ENCODE peak calls at places on chromosome 15, in four cellular contexts. J is K562, I is HepG2, T is GM12878. B is an unnamed sample.

GRCh38 chr15:72685925-72686794 is at the start of the genes BBS4 and HIGD2B:
- DNase-seq in T (peak), J (peak), I (peak), B (peak)

GRCh38 chr15:33154366-33155166 is 39.9 kb downstream of the FMN1 start:
- DNase-seq in I (no peak), T (no peak), J (no peak), B (no peak)

GRCh38 chr15:27570746-27571145 is 528.4 kb downstream of the OCA2 start:
- DNase-seq in I (no peak), T (no peak), J (no peak), B (no peak)

GRCh38 chr15:46502668-46503067 is 867.8 kb downstream of the SQOR start:
- DNase-seq in T (no peak), J (no peak), I (peak), B (no peak)

GRCh38 chr15:52661909-52662308 is 17.3 kb downstream of the ATOSA start:
- DNase-seq in I (no peak), T (no peak), J (no peak), B (no peak)

GRCh38 chr15:63047792-63048114 is 5.2 kb downstream of the TPM1 start:
- DNase-seq in T (no peak), I (no peak), J (no peak), B (no peak)

GRCh38 chr15:53962646-53963561 is 15.3 kb upstream of the UNC13C start:
- DNase-seq in I (peak), T (no peak), J (no peak), B (peak)

GRCh38 chr15:76336254-76337046 is at the start of gene ISL2:
- DNase-seq in T (peak), I (peak), J (peak), B (peak)

GRCh38 chr15:72271895-72272212 is 500 bp downstream of the PARP6 start:
- DNase-seq in T (no peak), I (no peak), J (peak), B (peak)

GRCh38 chr15:31482122-31482922 is 155.7 kb downstream of the KLF13 start:
- DNase-seq in J (no peak), I (no peak), T (no peak), B (no peak)

GRCh38 chr15:81117136-81117535 is 16.9 kb upstream of the CFAP161 start:
- DNase-seq in I (no peak), T (no peak), J (no peak), B (no peak)

GRCh38 chr15:89714775-89715174 is 24.2 kb downstream of the WDR93 start:
- DNase-seq in J (no peak), I (no peak), T (no peak), B (no peak)

GRCh38 chr15:41987925-41988275 is 15.5 kb upstream of the EHD4 start:
- DNase-seq in I (no peak), J (no peak), T (no peak), B (no peak)

GRCh38 chr15:86010398-86010797 is 69.3 kb upstream of the AGBL1 start:
- DNase-seq in T (no peak), J (no peak), I (no peak), B (no peak)

GRCh38 chr15:79901958-79902357 is 5.1 kb upstream of the MTHFS start:
- DNase-seq in I (no peak), J (no peak), T (peak), B (no peak)
- TF ChIP-seq FOXM1 in I (no peak), J (no peak), T (no peak), B (no peak)

GRCh38 chr15:65512807-65513416 is 4.6 kb downstream of the DPP8 start:
- DNase-seq in T (no peak), I (no peak), J (no peak), B (no peak)
- TF ChIP-seq FOXK2 in T (no peak), I (no peak), J (peak), B (no peak)

DNA sequence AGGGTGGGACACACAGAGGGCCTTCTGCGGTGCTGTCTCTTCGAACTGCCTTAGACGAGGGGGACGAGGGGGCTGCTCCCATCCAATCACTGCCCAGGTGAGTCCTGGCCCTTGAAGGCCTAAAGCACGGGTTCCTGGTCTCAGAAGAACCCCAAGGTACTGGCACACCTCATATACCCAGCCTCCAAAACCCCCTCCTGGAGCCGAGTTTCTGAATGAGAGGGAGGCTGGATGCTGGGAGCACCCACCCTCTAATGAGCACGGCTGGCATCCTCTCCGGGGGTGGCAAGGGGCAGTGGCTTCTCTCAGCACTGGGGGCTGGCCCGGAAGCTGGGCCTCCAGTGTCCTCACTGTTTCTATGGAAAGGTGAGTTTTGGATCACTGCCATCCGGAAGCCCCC is 165.6 kb downstream of the LRRK1 start:
- DNase-seq in T (no peak), I (no peak), J (no peak), B (no peak)
- TF ChIP-seq BHLHE40 in T (no peak), I (no peak), J (no peak), B (no peak)

DNA sequence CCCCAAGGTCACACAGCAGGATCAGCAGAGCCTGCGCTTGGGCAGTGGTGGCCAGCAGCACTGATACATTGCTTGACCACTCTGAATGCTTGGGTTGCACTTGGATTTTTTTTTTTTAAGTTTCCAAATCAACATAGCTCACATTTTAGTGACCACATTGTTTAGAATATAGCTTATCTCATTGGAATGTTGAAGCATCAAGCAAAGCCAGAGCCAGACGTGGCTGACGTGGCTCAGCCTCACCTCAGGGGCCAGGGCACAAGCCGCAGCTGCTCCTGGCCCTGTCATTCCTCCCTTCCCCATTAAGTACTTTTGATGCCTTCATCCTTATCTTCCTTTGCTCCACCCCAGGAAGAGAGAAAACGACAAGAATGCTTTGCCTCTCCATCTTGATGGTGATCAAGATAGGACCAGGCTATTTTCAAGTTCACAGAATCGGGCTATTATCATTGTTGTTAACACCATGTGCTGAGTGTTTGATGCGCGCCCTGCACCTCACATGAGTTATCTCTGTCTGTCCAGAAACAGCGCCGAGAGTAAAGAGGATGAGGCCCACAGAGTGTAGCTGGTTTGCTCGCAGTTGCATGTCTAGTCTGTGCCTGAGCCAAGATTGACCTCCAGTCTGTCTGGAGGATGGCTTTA is 75.8 kb downstream of the AAGAB start:
- DNase-seq in I (no peak), J (peak), T (no peak), B (no peak)
- TF ChIP-seq FOXM1 in I (no peak), J (no peak), T (no peak), B (no peak)